ENCODE peak calls at places on chromosomes 2 and 18, in nine cellular contexts. One of them, this sample, is unnamed.
A peak's percentile ranks its signal among the peaks of the same experiment; 100 is the strongest.

GRCh38 chr2:8433390-8433789 is 248.5 kb upstream of the ID2 start:
- DNase-seq in HFF-Myc: no peak
- DNase-seq in bronchial epithelial cell: no peak
- DNase-seq in GM06990: no peak
- DNase-seq in ovary: no peak
- DNase-seq in testis: no peak
- DNase-seq in HL-60: no peak
- DNase-seq in fibroblast of mammary gland: no peak
- DNase-seq in ascending aorta: no peak
- DNase-seq in this sample: no peak

GRCh38 chr2:18841248-18842150 is 252.1 kb upstream of the NT5C1B start:
- DNase-seq in HFF-Myc: no peak
- DNase-seq in bronchial epithelial cell: no peak
- DNase-seq in GM06990: no peak
- DNase-seq in ovary: no peak
- DNase-seq in testis: no peak
- DNase-seq in HL-60: no peak
- DNase-seq in fibroblast of mammary gland: no peak
- DNase-seq in ascending aorta: no peak
- DNase-seq in this sample: no peak

GRCh38 chr2:242047963-242048362 is 178.4 kb downstream of the RTP5 start:
- DNase-seq in HFF-Myc: no peak
- DNase-seq in bronchial epithelial cell: no peak
- DNase-seq in GM06990: no peak
- DNase-seq in ovary: no peak
- DNase-seq in testis: no peak
- DNase-seq in HL-60: no peak
- DNase-seq in fibroblast of mammary gland: no peak
- DNase-seq in ascending aorta: no peak
- DNase-seq in this sample: no peak

GRCh38 chr2:222706616-222707015 is 35.2 kb downstream of the MOGAT1 start:
- DNase-seq in HFF-Myc: no peak
- DNase-seq in bronchial epithelial cell: no peak
- DNase-seq in GM06990: no peak
- DNase-seq in ovary: no peak
- DNase-seq in testis: no peak
- DNase-seq in HL-60: no peak
- DNase-seq in fibroblast of mammary gland: no peak
- DNase-seq in ascending aorta: no peak
- DNase-seq in this sample: no peak

GRCh38 chr2:158255257-158255656 is 153.6 kb downstream of the UPP2 start:
- DNase-seq in HFF-Myc: no peak
- DNase-seq in bronchial epithelial cell: no peak
- DNase-seq in GM06990: no peak
- DNase-seq in ovary: no peak
- DNase-seq in testis: no peak
- DNase-seq in HL-60: no peak
- DNase-seq in fibroblast of mammary gland: no peak
- DNase-seq in ascending aorta: no peak
- DNase-seq in this sample: no peak

GRCh38 chr2:206277503-206277902 is 3.0 kb downstream of the ZDBF2 start:
- DNase-seq in HFF-Myc: no peak
- DNase-seq in bronchial epithelial cell: no peak
- DNase-seq in GM06990: no peak
- DNase-seq in ovary: no peak
- DNase-seq in testis: no peak
- DNase-seq in HL-60: no peak
- DNase-seq in fibroblast of mammary gland: no peak
- DNase-seq in ascending aorta: no peak
- DNase-seq in this sample: no peak

GRCh38 chr2:55014962-55015939 is 35.0 kb downstream of the RTN4 start:
- DNase-seq in HFF-Myc: peak; percentile 61
- DNase-seq in bronchial epithelial cell: peak; percentile 69
- DNase-seq in GM06990: no peak
- DNase-seq in ovary: no peak
- DNase-seq in testis: peak; percentile 55
- DNase-seq in HL-60: peak; percentile 43
- DNase-seq in fibroblast of mammary gland: peak; percentile 87
- DNase-seq in ascending aorta: no peak
- DNase-seq in this sample: peak; percentile 73

GRCh38 chr18:46104128-46104911 is at the start of gene HAUS1:
- DNase-seq in HFF-Myc: peak; percentile 53
- DNase-seq in bronchial epithelial cell: peak; percentile 70
- DNase-seq in GM06990: peak; percentile 86
- DNase-seq in ovary: peak; percentile 94
- DNase-seq in testis: peak; percentile 96
- DNase-seq in HL-60: peak; percentile 84
- DNase-seq in fibroblast of mammary gland: peak; percentile 70
- DNase-seq in ascending aorta: peak; percentile 63
- DNase-seq in this sample: peak; percentile 85

GRCh38 chr2:95061119-95061512 is 35.6 kb downstream of the MAL start:
- DNase-seq in HFF-Myc: no peak
- DNase-seq in bronchial epithelial cell: no peak
- DNase-seq in GM06990: no peak
- DNase-seq in ovary: no peak
- DNase-seq in testis: no peak
- DNase-seq in HL-60: no peak
- DNase-seq in fibroblast of mammary gland: no peak
- DNase-seq in ascending aorta: no peak
- DNase-seq in this sample: no peak

GRCh38 chr18:41004320-41004719 is 950.7 kb upstream of the PIK3C3 start:
- DNase-seq in HFF-Myc: no peak
- DNase-seq in bronchial epithelial cell: no peak
- DNase-seq in GM06990: no peak
- DNase-seq in ovary: no peak
- DNase-seq in testis: no peak
- DNase-seq in HL-60: no peak
- DNase-seq in fibroblast of mammary gland: no peak
- DNase-seq in ascending aorta: no peak
- DNase-seq in this sample: no peak

DNA sequence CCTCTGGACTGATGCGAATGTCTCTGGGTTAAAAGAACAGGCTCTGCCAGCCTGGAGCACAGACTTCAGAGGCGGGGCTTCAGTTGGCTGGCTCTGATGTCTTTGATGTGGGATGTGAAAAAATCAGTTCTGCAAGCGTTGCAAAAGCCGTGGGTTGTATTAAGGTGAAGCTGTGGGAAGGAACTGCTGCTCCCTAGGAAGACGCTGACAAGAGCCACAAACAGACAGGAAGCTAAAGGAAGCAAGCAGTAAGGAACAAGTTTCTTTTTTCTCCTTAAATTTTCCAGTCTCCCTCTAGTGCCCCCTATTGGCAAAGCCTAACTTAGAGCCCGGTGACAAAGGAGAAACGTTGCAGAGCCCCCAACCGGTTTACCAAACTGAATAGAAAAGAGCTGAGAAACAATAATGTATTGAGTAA is 239.0 kb downstream of the CCDC178 start:
- DNase-seq in HFF-Myc: no peak
- DNase-seq in bronchial epithelial cell: peak; percentile 43
- DNase-seq in GM06990: no peak
- DNase-seq in ovary: no peak
- DNase-seq in testis: peak; percentile 51
- DNase-seq in HL-60: no peak
- DNase-seq in fibroblast of mammary gland: peak; percentile 35
- DNase-seq in ascending aorta: no peak
- DNase-seq in this sample: peak; percentile 20
- H3K4me3 ChIP-seq in HFF-Myc: no peak overlapping the region
- H3K4me3 ChIP-seq in bronchial epithelial cell: no peak overlapping the region
- H3K4me3 ChIP-seq in GM06990: no peak overlapping the region
- H3K4me3 ChIP-seq in ovary: no peak overlapping the region
- H3K4me3 ChIP-seq in testis: no peak overlapping the region
- H3K4me3 ChIP-seq in HL-60: no peak overlapping the region
- H3K4me3 ChIP-seq in fibroblast of mammary gland: no peak overlapping the region
- H3K4me3 ChIP-seq in ascending aorta: no peak overlapping the region
- H3K4me3 ChIP-seq in this sample: no peak overlapping the region

GRCh38 chr2:232489516-232490220 is 2.0 kb upstream of the ECEL1 start:
- DNase-seq in HFF-Myc: no peak
- DNase-seq in bronchial epithelial cell: no peak
- DNase-seq in GM06990: no peak
- DNase-seq in ovary: peak; percentile 23
- DNase-seq in testis: no peak
- DNase-seq in HL-60: no peak
- DNase-seq in fibroblast of mammary gland: no peak
- DNase-seq in ascending aorta: no peak
- DNase-seq in this sample: no peak

GRCh38 chr2:232488721-232489300 is 1.2 kb upstream of the ECEL1 start:
- DNase-seq in HFF-Myc: no peak
- DNase-seq in bronchial epithelial cell: no peak
- DNase-seq in GM06990: no peak
- DNase-seq in ovary: peak; percentile 20
- DNase-seq in testis: no peak
- DNase-seq in HL-60: no peak
- DNase-seq in fibroblast of mammary gland: no peak
- DNase-seq in ascending aorta: no peak
- DNase-seq in this sample: no peak

GRCh38 chr2:232487385-232488096 is at the start of gene ECEL1:
- DNase-seq in HFF-Myc: no peak
- DNase-seq in bronchial epithelial cell: no peak
- DNase-seq in GM06990: no peak
- DNase-seq in ovary: peak; percentile 57
- DNase-seq in testis: no peak
- DNase-seq in HL-60: no peak
- DNase-seq in fibroblast of mammary gland: no peak
- DNase-seq in ascending aorta: no peak
- DNase-seq in this sample: no peak

GRCh38 chr2:232486558-232487384 is 863 bp downstream of the ECEL1 start:
- DNase-seq in HFF-Myc: no peak
- DNase-seq in bronchial epithelial cell: no peak
- DNase-seq in GM06990: no peak
- DNase-seq in ovary: peak; percentile 48
- DNase-seq in testis: no peak
- DNase-seq in HL-60: no peak
- DNase-seq in fibroblast of mammary gland: no peak
- DNase-seq in ascending aorta: no peak
- DNase-seq in this sample: no peak

DNA sequence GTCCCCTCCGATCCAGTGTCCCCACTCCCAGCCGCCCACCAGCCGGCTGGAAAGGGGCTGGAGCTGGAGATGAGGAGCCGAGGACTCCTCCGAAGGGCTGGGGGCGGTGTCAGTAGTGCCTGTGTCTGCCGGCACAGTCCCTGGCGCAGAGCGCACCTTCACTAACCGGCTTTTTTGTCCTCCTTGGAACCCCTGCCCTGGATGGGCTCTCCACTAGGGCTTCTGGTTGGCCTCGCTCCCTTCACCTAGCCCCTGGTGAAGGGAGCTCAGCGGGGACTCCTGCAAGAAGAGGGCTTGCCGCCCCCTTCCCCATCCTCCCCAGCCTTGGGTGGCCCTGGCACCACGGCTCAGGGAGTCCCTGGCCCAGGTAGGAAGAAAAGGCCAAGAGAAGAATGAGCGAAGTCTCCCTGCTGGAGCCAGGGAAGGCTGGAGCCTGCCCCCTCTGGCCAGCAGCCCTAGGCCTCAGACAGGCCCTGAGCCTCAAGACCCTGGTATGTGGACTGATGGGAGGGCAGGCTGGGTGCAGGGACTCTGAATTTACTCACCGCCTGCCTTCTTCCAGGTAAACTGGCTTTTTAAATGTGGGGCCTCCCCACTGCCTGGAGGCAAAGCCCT is 570 bp upstream of the ECEL1 start:
- DNase-seq in HFF-Myc: no peak
- DNase-seq in bronchial epithelial cell: no peak
- DNase-seq in GM06990: no peak
- DNase-seq in ovary: no peak
- DNase-seq in testis: no peak
- DNase-seq in HL-60: no peak
- DNase-seq in fibroblast of mammary gland: no peak
- DNase-seq in ascending aorta: no peak
- DNase-seq in this sample: no peak
- TF ChIP-seq CTCF in HFF-Myc: no peak
- TF ChIP-seq CTCF in bronchial epithelial cell: no peak
- TF ChIP-seq CTCF in GM06990: no peak
- TF ChIP-seq CTCF in ovary: no peak
- TF ChIP-seq CTCF in testis: no peak
- TF ChIP-seq CTCF in HL-60: no peak
- TF ChIP-seq CTCF in fibroblast of mammary gland: no peak
- TF ChIP-seq CTCF in ascending aorta: no peak
- TF ChIP-seq CTCF in this sample: no peak

GRCh38 chr18:76490040-76490439 is 5.0 kb downstream of the ZNF516 start:
- DNase-seq in HFF-Myc: no peak
- DNase-seq in bronchial epithelial cell: no peak
- DNase-seq in GM06990: no peak
- DNase-seq in ovary: no peak
- DNase-seq in testis: no peak
- DNase-seq in HL-60: no peak
- DNase-seq in fibroblast of mammary gland: no peak
- DNase-seq in ascending aorta: no peak
- DNase-seq in this sample: no peak
- H3K4me3 ChIP-seq in HFF-Myc: peak overlapping the region; percentile 70
- H3K4me3 ChIP-seq in bronchial epithelial cell: no peak overlapping the region
- H3K4me3 ChIP-seq in GM06990: peak overlapping the region; percentile 82
- H3K4me3 ChIP-seq in ovary: peak overlapping the region; percentile 70
- H3K4me3 ChIP-seq in testis: peak overlapping the region; percentile 92
- H3K4me3 ChIP-seq in HL-60: peak overlapping the region; percentile 79
- H3K4me3 ChIP-seq in fibroblast of mammary gland: peak overlapping the region; percentile 73
- H3K4me3 ChIP-seq in ascending aorta: peak overlapping the region; percentile 67
- H3K4me3 ChIP-seq in this sample: peak overlapping the region; percentile 74

GRCh38 chr2:151616760-151617339 is 117.4 kb downstream of the NEB start:
- DNase-seq in HFF-Myc: no peak
- DNase-seq in bronchial epithelial cell: no peak
- DNase-seq in GM06990: no peak
- DNase-seq in ovary: no peak
- DNase-seq in testis: no peak
- DNase-seq in HL-60: no peak
- DNase-seq in fibroblast of mammary gland: no peak
- DNase-seq in ascending aorta: no peak
- DNase-seq in this sample: no peak

GRCh38 chr2:151614606-151615306 is 119.5 kb downstream of the NEB start:
- DNase-seq in HFF-Myc: no peak
- DNase-seq in bronchial epithelial cell: peak; percentile 39
- DNase-seq in GM06990: no peak
- DNase-seq in ovary: no peak
- DNase-seq in testis: no peak
- DNase-seq in HL-60: no peak
- DNase-seq in fibroblast of mammary gland: no peak
- DNase-seq in ascending aorta: no peak
- DNase-seq in this sample: no peak

GRCh38 chr2:151614159-151614558 is 120.1 kb downstream of the NEB start:
- DNase-seq in HFF-Myc: no peak
- DNase-seq in bronchial epithelial cell: peak; percentile 68
- DNase-seq in GM06990: no peak
- DNase-seq in ovary: no peak
- DNase-seq in testis: no peak
- DNase-seq in HL-60: no peak
- DNase-seq in fibroblast of mammary gland: no peak
- DNase-seq in ascending aorta: no peak
- DNase-seq in this sample: peak; percentile 55

DNA sequence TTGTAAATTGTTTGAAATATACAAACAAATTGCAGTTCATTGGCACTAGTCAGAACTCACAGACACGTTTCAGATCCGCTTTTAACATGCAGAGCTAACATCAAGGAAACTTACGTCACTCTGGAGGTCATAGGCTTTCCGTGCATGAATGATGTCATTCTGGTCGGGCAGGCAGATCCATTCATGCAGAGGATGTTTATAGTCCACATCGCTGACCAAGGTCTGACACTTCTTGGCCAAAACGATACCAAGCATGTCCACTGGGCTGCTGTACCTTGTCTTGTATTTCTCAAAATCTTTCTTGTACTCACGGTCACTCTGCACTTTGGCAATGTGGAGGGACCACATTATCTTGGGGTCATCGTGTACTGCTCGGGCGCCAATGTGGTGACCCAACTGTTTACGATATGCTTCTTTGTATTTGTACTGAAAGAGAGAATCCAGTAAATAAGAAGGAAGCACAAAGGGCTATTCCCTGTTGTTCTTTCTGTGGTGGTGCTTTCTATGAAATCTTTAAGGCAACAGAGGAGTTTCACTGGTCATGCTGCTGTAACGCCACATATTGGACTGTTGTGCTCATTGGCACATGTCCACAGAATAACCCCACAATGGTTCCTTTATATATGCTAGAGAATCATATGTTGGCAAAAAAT is 114.8 kb downstream of the NEB start:
- DNase-seq in HFF-Myc: peak; percentile 5
- DNase-seq in bronchial epithelial cell: no peak
- DNase-seq in GM06990: no peak
- DNase-seq in ovary: no peak
- DNase-seq in testis: no peak
- DNase-seq in HL-60: no peak
- DNase-seq in fibroblast of mammary gland: peak; percentile 69
- DNase-seq in ascending aorta: no peak
- DNase-seq in this sample: peak; percentile 14
- TF ChIP-seq CTCF in HFF-Myc: no peak
- TF ChIP-seq CTCF in bronchial epithelial cell: no peak
- TF ChIP-seq CTCF in GM06990: no peak
- TF ChIP-seq CTCF in ovary: no peak
- TF ChIP-seq CTCF in testis: no peak
- TF ChIP-seq CTCF in HL-60: no peak
- TF ChIP-seq CTCF in fibroblast of mammary gland: peak; percentile 9
- TF ChIP-seq CTCF in ascending aorta: no peak
- TF ChIP-seq CTCF in this sample: no peak